ENCODE peak calls at places on chromosomes 4 and X, in eight cellular contexts. L is lower lobe of right lung, K is right lobe of liver, Y is cardiac muscle cell, N is astrocyte of the spinal cord, W is nephron progenitor cell, J is left lung, I is fibroblast of lung. V is an unnamed sample.

GRCh38 chr4:55169352-55169959 is 44.1 kb upstream of the KDR start:
- DNase-seq in N (no peak), L (peak; percentile 51), W (no peak), Y (no peak), K (no peak), J (no peak), I (peak; percentile 44), V (no peak)

GRCh38 chr4:80045831-80046230 is 27.2 kb downstream of the ANTXR2 start:
- DNase-seq in J (no peak), Y (peak; percentile 73), W (no peak), I (peak; percentile 53), K (no peak), L (no peak), N (peak; percentile 32), V (no peak)

GRCh38 chr4:113645771-113646455 is 115.6 kb downstream of the CAMK2D start:
- DNase-seq in Y (peak; percentile 68), K (no peak), J (peak; percentile 35), L (no peak), I (peak; percentile 94), W (no peak), N (peak; percentile 75), V (no peak)

GRCh38 chr4:144820706-144821105 is 174.8 kb downstream of the HHIP start:
- DNase-seq in W (no peak), N (peak; percentile 93), L (no peak), J (no peak), K (no peak), Y (peak; percentile 84), I (peak; percentile 96), V (no peak)

GRCh38 chrX:44062842-44063241 is 89.7 kb upstream of the NDP start:
- DNase-seq in J (no peak), K (no peak), L (no peak), W (no peak), N (no peak), I (peak; percentile 18), Y (no peak), V (no peak)

GRCh38 chr4:3859571-3859970 is 93.4 kb downstream of the ADRA2C start:
- DNase-seq in K (no peak), N (no peak), W (no peak), L (peak; percentile 37), Y (no peak), I (no peak), J (no peak), V (no peak)

GRCh38 chr4:168551945-168552695 is 55.3 kb downstream of the PALLD start:
- DNase-seq in N (no peak), J (no peak), Y (no peak), W (no peak), I (no peak), K (no peak), L (no peak), V (no peak)

GRCh38 chr4:167233523-167234387 is 539 bp downstream of the SPOCK3 start:
- DNase-seq in K (no peak), Y (peak; percentile 8), N (peak; percentile 18), I (peak; percentile 39), W (peak; percentile 60), J (no peak), L (no peak), V (peak; percentile 54)

GRCh38 chr4:8459867-8460453 is 19.4 kb downstream of the TRMT44 start:
- DNase-seq in J (no peak), N (no peak), W (no peak), I (no peak), Y (no peak), K (no peak), L (no peak), V (no peak)

GRCh38 chr4:73816814-73817213 is 19.7 kb upstream of the CXCL6 start:
- DNase-seq in J (no peak), I (peak; percentile 95), K (no peak), N (peak; percentile 91), W (no peak), Y (peak; percentile 88), L (no peak), V (no peak)

GRCh38 chrX:72107320-72107719 is 24.4 kb downstream of the RTL5 start:
- DNase-seq in K (peak; percentile 64), J (no peak), L (no peak), I (no peak), W (no peak), N (no peak), Y (peak; percentile 21), V (no peak)

GRCh38 chr4:146550161-146550560 is 28.4 kb upstream of the SLC10A7 start:
- DNase-seq in Y (no peak), K (no peak), I (no peak), N (no peak), J (no peak), L (no peak), W (no peak), V (no peak)

GRCh38 chr4:26573389-26573794 is 10.5 kb upstream of the TBC1D19 start:
- DNase-seq in W (no peak), L (no peak), N (peak; percentile 79), Y (no peak), I (peak; percentile 91), J (no peak), K (no peak), V (no peak)

GRCh38 chr4:52015366-52015765 is 4.8 kb downstream of the LRRC66 start:
- DNase-seq in W (no peak), K (no peak), I (peak; percentile 5), Y (peak; percentile 20), J (no peak), L (no peak), N (no peak), V (no peak)

DNA sequence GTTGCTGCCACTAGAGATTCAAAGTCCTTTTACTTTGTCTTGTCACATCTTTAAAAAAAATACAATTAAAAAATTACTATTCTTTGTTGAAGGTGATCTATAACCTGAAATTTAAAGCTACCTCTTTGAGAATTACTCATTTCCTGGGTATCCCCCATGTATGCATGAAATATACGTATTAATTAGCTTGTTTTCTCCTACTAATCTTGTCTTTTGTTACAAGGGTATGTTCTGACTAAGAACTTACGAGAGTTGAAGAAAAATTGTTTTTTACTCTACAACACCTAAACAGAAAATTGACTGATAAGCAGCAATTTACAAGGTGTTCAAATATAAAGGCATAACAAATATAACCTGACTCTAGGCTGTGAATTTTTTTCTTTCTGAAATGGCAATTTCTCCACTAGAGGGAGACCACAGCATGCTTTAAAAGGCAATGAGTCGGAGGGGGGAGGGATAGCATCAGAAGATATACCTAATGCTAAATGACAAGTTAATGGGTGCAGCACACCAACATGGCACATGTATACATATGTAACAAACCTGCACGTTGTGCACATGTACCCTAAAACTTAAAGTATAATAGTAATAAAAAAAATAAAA is 249.6 kb downstream of the OPHN1 start:
- DNase-seq in N (peak; percentile 43), J (no peak), Y (peak; percentile 52), W (no peak), L (no peak), I (peak; percentile 24), K (no peak), V (no peak)
- TF ChIP-seq CTCF in N (peak; percentile 56), J (no peak), Y (peak; percentile 47), W (peak; percentile 32), L (peak; percentile 28), I (peak; percentile 51), K (peak; percentile 42), V (peak; percentile 51)

DNA sequence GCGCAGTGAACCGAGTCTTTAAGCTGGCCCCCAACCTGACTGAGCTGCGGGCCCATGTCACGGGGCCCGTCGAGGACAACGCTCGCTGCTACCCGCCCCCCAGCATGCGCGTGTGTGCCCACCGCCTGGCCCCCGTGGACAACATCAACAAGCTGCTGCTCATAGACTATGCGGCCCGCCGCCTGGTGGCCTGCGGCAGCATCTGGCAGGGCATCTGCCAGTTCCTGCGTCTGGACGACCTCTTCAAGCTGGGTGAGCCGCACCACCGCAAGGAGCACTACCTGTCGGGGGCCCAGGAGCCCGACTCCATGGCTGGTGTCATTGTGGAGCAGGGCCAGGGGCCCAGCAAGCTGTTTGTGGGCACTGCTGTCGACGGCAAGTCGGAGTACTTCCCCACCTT is 2.2 kb downstream of the PLXNA3 start:
- DNase-seq in J (no peak), Y (no peak), W (no peak), I (no peak), K (no peak), L (no peak), N (no peak), V (no peak)
- TF ChIP-seq CTCF in J (no peak), Y (no peak), W (no peak), I (no peak), K (no peak), L (no peak), N (peak; percentile 11), V (no peak)

DNA sequence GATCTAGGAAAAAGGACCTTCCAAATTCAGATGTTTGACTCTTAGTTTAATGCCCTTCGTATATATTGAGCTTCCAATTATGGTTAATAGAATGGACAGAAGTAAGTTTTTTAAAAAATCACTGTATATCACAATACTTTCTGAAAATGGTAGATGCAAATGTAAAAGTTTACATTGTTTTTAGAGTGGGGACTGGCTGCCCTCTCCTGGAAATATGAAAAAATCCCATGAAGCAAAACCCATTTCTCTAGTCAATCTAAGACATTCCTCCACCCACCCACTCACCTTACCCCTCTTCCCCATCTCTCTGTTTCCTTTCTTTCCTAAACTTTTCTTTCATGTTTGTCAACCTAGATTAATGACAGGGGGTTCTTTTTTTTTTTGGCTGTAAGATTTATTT is 134.5 kb downstream of the ARHGAP6 start:
- DNase-seq in N (peak; percentile 37), I (peak; percentile 3), Y (peak; percentile 49), J (no peak), L (no peak), W (no peak), K (no peak), V (no peak)
- TF ChIP-seq CTCF in N (no peak), I (peak; percentile 39), Y (peak; percentile 35), J (no peak), L (no peak), W (no peak), K (peak; percentile 34), V (no peak)

GRCh38 chr4:67546971-67547370 is 1.7 kb upstream of the CENPC start:
- DNase-seq in J (no peak), W (no peak), L (no peak), K (no peak), Y (no peak), I (no peak), N (no peak), V (no peak)
- TF ChIP-seq CTCF in J (no peak), W (no peak), L (no peak), K (no peak), Y (no peak), I (no peak), N (no peak), V (no peak)

GRCh38 chr4:170497105-170497504 is 407.3 kb upstream of the AADAT start:
- DNase-seq in Y (no peak), J (no peak), I (no peak), W (peak; percentile 17), N (no peak), L (no peak), K (no peak), V (no peak)
- TF ChIP-seq CTCF in Y (no peak), J (no peak), I (no peak), W (no peak), N (no peak), L (no peak), K (no peak), V (no peak)